ENCODE peak calls at places on chromosomes 11 and 22, in six cellular contexts. D, O, U, P, Z and R are unnamed samples.

GRCh38 chr11:80083561-80083960 is 642.7 kb upstream of the TENM4 start:
- DNase-seq in Z (no peak), D (no peak), O (no peak), P (no peak), U (no peak), R (no peak)

GRCh38 chr22:41844513-41844912 is 11.6 kb downstream of the SREBF2 start:
- DNase-seq in D (no peak), U (no peak), P (no peak), O (no peak), Z (no peak), R (peak; percentile 93)

GRCh38 chr11:80505771-80506170 is 1064.9 kb upstream of the TENM4 start:
- DNase-seq in U (no peak), P (no peak), Z (no peak), D (no peak), O (peak; percentile 34), R (no peak)

GRCh38 chr11:87290304-87290922 is 252.7 kb downstream of the TMEM135 start:
- DNase-seq in U (peak; percentile 69), Z (peak; percentile 42), O (no peak), D (peak; percentile 64), P (no peak), R (no peak)

GRCh38 chr11:73463359-73463758 is 87.2 kb downstream of the RELT start:
- DNase-seq in U (peak; percentile 69), O (no peak), Z (no peak), P (no peak), D (peak; percentile 83), R (no peak)

GRCh38 chr11:125166347-125166841 is 1.8 kb downstream of the PKNOX2 start:
- DNase-seq in P (peak; percentile 64), O (peak; percentile 60), U (peak; percentile 44), Z (peak; percentile 24), D (no peak), R (no peak)

GRCh38 chr11:131867457-131868257 is 497.2 kb downstream of the NTM start:
- DNase-seq in Z (peak; percentile 59), O (peak; percentile 82), D (peak; percentile 89), U (peak; percentile 84), P (peak; percentile 86), R (peak; percentile 23)

GRCh38 chr11:112963368-112963955 is 2.2 kb downstream of the NCAM1 start:
- DNase-seq in U (no peak), O (no peak), Z (peak; percentile 72), P (peak; percentile 51), D (no peak), R (no peak)

GRCh38 chr11:99418927-99419707 is 398.4 kb downstream of the CNTN5 start:
- DNase-seq in U (no peak), Z (no peak), O (no peak), P (no peak), D (no peak), R (no peak)

GRCh38 chr11:70908223-70908622 is 344.2 kb downstream of the SHANK2 start:
- DNase-seq in D (no peak), U (no peak), O (no peak), P (no peak), Z (no peak), R (no peak)

GRCh38 chr11:76788661-76789442 is 5.7 kb downstream of the TSKU start:
- DNase-seq in Z (no peak), P (no peak), O (no peak), U (no peak), D (no peak), R (peak; percentile 92)

GRCh38 chr11:67674442-67674871 is at the start of gene ALDH3B2:
- DNase-seq in O (no peak), D (no peak), Z (no peak), U (no peak), P (peak; percentile 48), R (peak; percentile 90)

GRCh38 chr11:68031136-68031459 is 617 bp downstream of the NDUFS8 start:
- DNase-seq in Z (no peak), D (no peak), O (no peak), P (no peak), U (peak; percentile 26), R (no peak)

GRCh38 chr11:8025123-8025522 is 38.0 kb downstream of the EIF3F start:
- DNase-seq in O (peak; percentile 5), D (peak; percentile 46), Z (no peak), U (peak; percentile 23), P (peak; percentile 17), R (no peak)

GRCh38 chr22:18966748-18967147 is 30.7 kb upstream of the PRODH start:
- DNase-seq in O (no peak), U (no peak), D (no peak), Z (no peak), P (no peak), R (no peak)

GRCh38 chr11:60251485-60252207 is 8.7 kb upstream of the MS4A4E start:
- DNase-seq in U (peak; percentile 37), D (no peak), P (no peak), O (peak; percentile 39), Z (peak; percentile 45), R (peak; percentile 72)

DNA sequence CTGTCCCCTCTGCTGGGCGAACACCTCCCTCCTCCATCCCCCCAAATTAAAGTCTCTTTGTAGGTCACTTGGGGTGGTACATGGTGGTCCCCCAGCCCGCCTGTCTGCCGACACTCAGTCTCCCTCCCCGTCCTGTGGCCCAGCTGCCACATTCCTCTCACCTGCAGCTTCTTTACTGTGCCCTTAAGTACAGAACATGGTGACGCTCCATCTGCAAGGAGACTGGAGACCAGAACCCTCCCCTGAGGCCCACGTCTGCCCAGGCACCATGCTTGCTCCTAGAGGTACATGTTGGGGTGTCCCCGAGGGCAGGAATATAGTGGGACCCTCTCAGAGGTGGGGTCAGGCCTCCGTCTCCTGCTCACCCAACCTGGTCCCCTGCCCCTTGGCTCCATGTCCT is 5.6 kb upstream of the EHD1 start:
- DNase-seq in U (no peak), Z (no peak), P (no peak), D (no peak), O (no peak), R (no peak)
- H3K14ac ChIP-seq in U (no peak overlapping the region), Z (no peak overlapping the region), P (no peak overlapping the region), D (no peak overlapping the region), O (no peak overlapping the region), R (no peak overlapping the region)

DNA sequence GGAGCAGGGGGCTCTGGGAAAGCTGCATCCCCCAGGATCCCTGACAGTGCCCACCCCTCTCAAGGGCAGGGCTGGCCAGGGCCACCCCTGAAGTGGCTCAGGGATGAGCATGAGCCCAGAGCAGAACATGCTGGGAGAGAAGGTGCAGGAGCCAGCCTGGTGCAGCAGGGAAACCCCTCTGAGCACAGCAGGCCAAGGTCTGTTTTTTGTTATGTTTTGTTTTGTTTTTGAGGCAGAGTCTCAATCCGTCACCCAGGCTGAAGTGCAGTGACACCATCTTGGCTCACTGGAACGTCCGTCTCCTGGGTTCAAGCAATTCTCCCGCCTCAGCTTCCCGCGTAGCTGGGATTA is 792 bp upstream of the SBF1 start:
- DNase-seq in D (no peak), Z (no peak), O (no peak), U (no peak), P (no peak), R (no peak)
- H2AK5ac ChIP-seq in D (no peak overlapping the region), Z (peak overlapping the region; percentile 98), O (no peak overlapping the region), U (peak overlapping the region; percentile 47), P (no peak overlapping the region), R (peak overlapping the region; percentile 83)

GRCh38 chr22:45542001-45542520 is 39.4 kb downstream of the FBLN1 start:
- DNase-seq in D (no peak), P (no peak), Z (no peak), O (no peak), U (no peak), R (no peak)

GRCh38 chr22:45541580-45541979 is 38.9 kb downstream of the FBLN1 start:
- DNase-seq in O (no peak), P (no peak), D (no peak), U (no peak), Z (no peak), R (no peak)

GRCh38 chr22:45540122-45540521 is 37.4 kb downstream of the FBLN1 start:
- DNase-seq in U (peak; percentile 48), O (no peak), P (no peak), D (no peak), Z (no peak), R (no peak)

GRCh38 chr22:45544588-45545170 is 42.0 kb downstream of the FBLN1 start:
- DNase-seq in O (no peak), D (peak; percentile 35), U (no peak), P (no peak), Z (no peak), R (no peak)

GRCh38 chr22:45543243-45543642 is 40.6 kb downstream of the FBLN1 start:
- DNase-seq in P (no peak), D (no peak), O (no peak), U (no peak), Z (no peak), R (no peak)
- H3K14ac ChIP-seq in P (no peak overlapping the region), D (no peak overlapping the region), O (no peak overlapping the region), U (no peak overlapping the region), Z (no peak overlapping the region), R (no peak overlapping the region)

DNA sequence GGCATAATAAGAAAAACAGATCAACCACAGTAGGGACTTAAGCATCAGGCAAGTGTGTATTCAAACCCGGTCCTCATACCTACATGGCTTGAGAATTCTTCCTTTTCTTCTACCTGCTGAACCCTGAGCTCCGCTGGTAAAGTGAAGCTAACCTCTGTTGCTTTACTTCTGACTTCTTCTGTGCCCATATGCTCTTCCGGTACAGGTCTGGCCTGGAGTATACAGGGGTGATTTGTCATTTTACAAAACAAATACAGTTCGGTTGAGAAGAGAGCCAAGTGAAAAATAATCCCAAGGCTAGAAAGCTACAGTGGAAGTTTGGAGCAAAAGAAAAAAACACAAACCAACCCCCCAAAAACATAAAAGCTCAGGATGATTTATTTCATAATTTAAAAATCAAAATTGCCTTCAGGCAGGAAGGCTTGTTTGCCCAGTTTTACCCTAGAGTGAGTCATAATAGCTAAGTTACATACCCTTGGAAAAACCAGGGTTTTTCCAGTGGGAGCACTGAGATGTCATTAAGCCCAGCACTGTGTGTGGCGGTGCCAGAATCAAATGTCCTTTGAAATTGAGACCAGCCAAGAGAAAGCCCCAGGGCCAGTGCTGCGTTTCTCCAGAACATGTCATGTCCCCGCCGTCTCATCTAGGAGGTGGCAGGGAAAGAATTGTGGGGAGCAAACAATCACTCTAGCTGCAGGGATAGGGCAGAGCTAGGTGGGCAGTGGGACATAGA is 305.5 kb upstream of the ISX start:
- DNase-seq in P (no peak), Z (no peak), D (no peak), O (no peak), U (no peak), R (peak; percentile 9)
- H2AK5ac ChIP-seq in P (no peak overlapping the region), Z (no peak overlapping the region), D (no peak overlapping the region), O (no peak overlapping the region), U (no peak overlapping the region), R (no peak overlapping the region)

DNA sequence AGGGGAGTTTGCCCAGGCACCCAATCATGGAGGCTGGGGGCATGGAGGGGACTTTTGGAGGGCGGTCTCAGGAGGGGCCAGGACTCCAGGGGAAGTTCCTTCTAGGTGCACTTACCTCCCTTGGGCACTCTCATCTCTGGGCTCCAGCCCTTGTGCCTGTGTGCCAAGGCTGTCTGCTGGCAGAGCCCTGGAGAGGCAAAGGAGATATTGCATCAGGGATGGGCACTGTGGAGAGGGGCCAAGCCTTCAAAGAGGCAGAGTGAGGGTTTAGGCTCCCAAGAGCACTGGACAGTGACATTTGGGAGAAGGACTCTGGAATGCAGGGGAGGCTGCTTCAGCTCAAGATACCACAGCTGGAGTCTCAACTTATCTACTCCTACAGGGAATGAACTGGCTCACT is 32.2 kb upstream of the TFIP11 start:
- DNase-seq in O (no peak), P (no peak), Z (no peak), D (no peak), U (no peak), R (no peak)
- H3K14ac ChIP-seq in O (no peak overlapping the region), P (no peak overlapping the region), Z (no peak overlapping the region), D (no peak overlapping the region), U (no peak overlapping the region), R (no peak overlapping the region)